ENCODE peak calls at places on chromosomes 12 and 14, in eight cellular contexts. R is tibial nerve; D is stimulated activated naive CD4-positive, alpha-beta T cell; X is NCI-H345; T is H7; H is activated T-cell treated with anti-CD3 and anti-CD28 coated beads for 24 hours; U is left cardiac atrium; F is fibroblast of pulmonary artery. O is an unnamed sample.

GRCh38 chr12:92439397-92439779 is 263.4 kb upstream of the PLEKHG7 start:
- DNase-seq in R (peak), D (no peak), X (no peak), T (no peak), H (no peak), U (peak), F (peak), O (peak)

GRCh38 chr14:69634871-69635270 is 23.5 kb downstream of the SUSD6 start:
- DNase-seq in R (no peak), D (no peak), X (no peak), T (no peak), H (no peak), U (no peak), F (no peak), O (no peak)

GRCh38 chr12:116456683-116457082 is 102.5 kb upstream of the MAP1LC3B2 start:
- DNase-seq in R (no peak), D (no peak), X (no peak), T (no peak), H (no peak), U (peak), F (peak), O (peak)

GRCh38 chr14:80364274-80364673 is 153.0 kb upstream of the DIO2 start:
- DNase-seq in R (no peak), D (no peak), X (no peak), T (peak), H (no peak), U (no peak), F (peak), O (peak)

GRCh38 chr12:49253033-49253623 is 11.8 kb upstream of the TUBA1C start:
- DNase-seq in R (no peak), D (no peak), X (no peak), T (no peak), H (no peak), U (no peak), F (no peak), O (no peak)

GRCh38 chr14:75493580-75494130 is 28.6 kb upstream of the BATF start:
- DNase-seq in R (no peak), D (no peak), X (no peak), T (peak), H (no peak), U (no peak), F (no peak), O (no peak)

GRCh38 chr12:54240971-54241588 is 38.8 kb downstream of the CBX5 start:
- DNase-seq in R (no peak), D (no peak), X (no peak), T (no peak), H (no peak), U (no peak), F (no peak), O (no peak)

GRCh38 chr12:13534645-13535398 is 338.3 kb downstream of the EMP1 start:
- DNase-seq in R (peak), D (no peak), X (peak), T (peak), H (peak), U (peak), F (peak), O (peak)

GRCh38 chr12:54126696-54127537 is 61.9 kb downstream of the SMUG1 start:
- DNase-seq in R (peak), D (no peak), X (no peak), T (peak), H (no peak), U (peak), F (no peak), O (no peak)

GRCh38 chr12:93892431-93893210 is 215.4 kb downstream of the CRADD start:
- DNase-seq in R (no peak), D (no peak), X (no peak), T (peak), H (no peak), U (no peak), F (no peak), O (no peak)

GRCh38 chr14:35927727-35928126 is 101.6 kb downstream of the BRMS1L start:
- DNase-seq in R (no peak), D (no peak), X (no peak), T (no peak), H (no peak), U (no peak), F (no peak), O (no peak)

GRCh38 chr14:22926316-22926715 is 2.9 kb downstream of the PRMT5 start:
- DNase-seq in R (no peak), D (no peak), X (no peak), T (no peak), H (no peak), U (no peak), F (no peak), O (no peak)

GRCh38 chr12:104458645-104459555 is 2.2 kb downstream of the CHST11 start:
- DNase-seq in R (peak), D (peak), X (no peak), T (peak), H (no peak), U (peak), F (peak), O (peak)

GRCh38 chr14:61322799-61323290 is 1.5 kb downstream of the PRKCH start:
- DNase-seq in R (no peak), D (peak), X (no peak), T (peak), H (no peak), U (no peak), F (peak), O (no peak)

GRCh38 chr12:25583545-25583944 is 30.5 kb upstream of the LMNTD1 start:
- DNase-seq in R (no peak), D (peak), X (no peak), T (peak), H (no peak), U (peak), F (peak), O (no peak)

GRCh38 chr14:99534863-99535262 is 53.7 kb downstream of the CCNK start:
- DNase-seq in R (no peak), D (no peak), X (no peak), T (no peak), H (no peak), U (peak), F (no peak), O (no peak)

GRCh38 chr12:128551266-128552025 is 272.3 kb downstream of the SLC15A4 start:
- DNase-seq in R (no peak), D (no peak), X (peak), T (peak), H (no peak), U (no peak), F (no peak), O (no peak)

GRCh38 chr12:7269273-7269672 is 34.6 kb upstream of the ACSM4 start:
- DNase-seq in R (no peak), D (no peak), X (no peak), T (no peak), H (no peak), U (no peak), F (no peak), O (no peak)

O was measured in mesenchymal stem cell.